ENCODE peak calls at places on chromosomes 3 and 15, in four cellular contexts. D, K, U and G are unnamed samples.

GRCh38 chr3:161224786-161225185 is 3.7 kb downstream of the NMD3 start:
- DNase-seq in D (no peak), K (no peak), U (no peak), G (no peak)

GRCh38 chr3:147411777-147412176 is 2.6 kb downstream of the ZIC1 start:
- DNase-seq in D (no peak), K (peak), U (no peak), G (peak)

GRCh38 chr3:9534429-9534828 is 19.2 kb downstream of the LHFPL4 start:
- DNase-seq in D (no peak), K (no peak), U (no peak), G (no peak)

GRCh38 chr3:171982829-171983228 is 56.5 kb upstream of the FNDC3B start:
- DNase-seq in D (peak), K (peak), U (no peak), G (no peak)

GRCh38 chr3:46700772-46701171 is 420 bp upstream of the TMIE start:
- DNase-seq in D (peak), K (no peak), U (no peak), G (no peak)

GRCh38 chr15:98658831-98659699 is 10.7 kb downstream of the IGF1R start:
- DNase-seq in D (peak), K (peak), U (peak), G (peak)

GRCh38 chr15:45126535-45127158 is 3.0 kb downstream of the DUOXA1 start:
- DNase-seq in D (no peak), K (peak), U (peak), G (peak)

GRCh38 chr3:124034016-124034808 is 42.3 kb upstream of the ROPN1 start:
- DNase-seq in D (peak), K (peak), U (no peak), G (peak)

GRCh38 chr15:39599871-39600270 is 19.0 kb downstream of the THBS1 start:
- DNase-seq in D (no peak), K (peak), U (no peak), G (no peak)

GRCh38 chr3:25576146-25576545 is 88.6 kb downstream of the TOP2B start:
- DNase-seq in D (no peak), K (no peak), U (no peak), G (no peak)

GRCh38 chr3:178382388-178383061 is 153.7 kb upstream of the KCNMB2 start:
- DNase-seq in D (no peak), K (peak), U (no peak), G (no peak)

GRCh38 chr15:39487180-39487735 is 93.6 kb upstream of the THBS1 start:
- DNase-seq in D (no peak), K (no peak), U (no peak), G (no peak)

GRCh38 chr15:62928242-62928995 is 114.1 kb upstream of the TPM1 start:
- DNase-seq in D (peak), K (peak), U (no peak), G (no peak)

GRCh38 chr3:53974314-53974713 is 82.7 kb upstream of the SELENOK start:
- DNase-seq in D (no peak), K (no peak), U (no peak), G (no peak)

GRCh38 chr3:192923731-192924130 is 6.1 kb upstream of the MB21D2 start:
- DNase-seq in D (peak), K (no peak), U (no peak), G (no peak)

GRCh38 chr3:13657660-13658435 is 108.9 kb downstream of the FBLN2 start:
- DNase-seq in D (peak), K (peak), U (peak), G (peak)

GRCh38 chr15:63238796-63239195 is 38.6 kb upstream of the APH1B start:
- DNase-seq in D (no peak), K (peak), U (no peak), G (no peak)

GRCh38 chr3:127291611-127292010 is 3.8 kb upstream of the PRR20G start:
- DNase-seq in D (no peak), K (no peak), U (no peak), G (no peak)

GRCh38 chr3:46661776-46662766 is 31.4 kb downstream of the ALS2CL start:
- DNase-seq in D (no peak), K (no peak), U (no peak), G (peak)

GRCh38 chr3:13504161-13504831 is 24.2 kb downstream of the HDAC11 start:
- DNase-seq in D (no peak), K (peak), U (no peak), G (no peak)

GRCh38 chr3:196016485-196016884 is 65.4 kb downstream of the TFRC start:
- DNase-seq in D (no peak), K (peak), U (no peak), G (no peak)

GRCh38 chr15:41791547-41791937 is 17.3 kb downstream of the MAPKBP1 start:
- DNase-seq in D (no peak), K (peak), U (no peak), G (no peak)

GRCh38 chr3:62665627-62666433 is 209.4 kb downstream of the CADPS start:
- DNase-seq in D (peak), K (peak), U (peak), G (peak)

GRCh38 chr15:74995779-74996765 is 709 bp downstream of the SCAMP5 start:
- DNase-seq in D (peak), K (peak), U (no peak), G (peak)

GRCh38 chr15:58348095-58348812 is 83.5 kb upstream of the LIPC start:
- DNase-seq in D (no peak), K (no peak), U (no peak), G (no peak)

GRCh38 chr3:71232895-71233294 is 350.6 kb downstream of the FOXP1 start:
- DNase-seq in D (no peak), K (no peak), U (no peak), G (no peak)

GRCh38 chr3:21024563-21024962 is 726.4 kb downstream of the ZNF385D start:
- DNase-seq in D (no peak), K (no peak), U (no peak), G (no peak)

GRCh38 chr3:21017115-21017852 is 733.7 kb downstream of the ZNF385D start:
- DNase-seq in D (no peak), K (peak), U (no peak), G (peak)

GRCh38 chr3:21020043-21020442 is 731.0 kb downstream of the ZNF385D start:
- DNase-seq in D (no peak), K (no peak), U (no peak), G (no peak)

GRCh38 chr3:21020681-21021080 is 730.3 kb downstream of the ZNF385D start:
- DNase-seq in D (no peak), K (no peak), U (no peak), G (no peak)
- TF ChIP-seq EZH2phosphoT487 in D (no peak), K (no peak), U (no peak), G (no peak)

DNA sequence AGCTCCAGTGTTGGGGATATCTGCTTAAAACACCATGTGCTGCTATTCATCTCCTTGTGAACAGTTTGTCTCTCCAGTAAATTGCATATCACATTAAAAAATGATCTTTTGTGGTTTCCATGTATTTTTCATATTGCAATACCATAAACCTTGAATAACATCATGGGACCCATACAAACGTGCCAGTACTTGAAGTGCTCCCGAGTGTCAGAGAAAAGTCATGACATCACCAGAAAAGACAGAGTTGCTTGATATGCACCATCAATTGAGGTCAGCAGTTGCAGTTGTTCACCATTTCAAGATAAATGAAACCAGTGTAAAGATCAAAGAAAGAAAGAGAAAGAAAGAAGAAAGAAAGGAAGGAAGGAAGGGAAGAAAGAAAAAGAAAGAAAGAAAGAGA is 278.6 kb downstream of the ZNF621 start:
- DNase-seq in D (no peak), K (no peak), U (no peak), G (no peak)
- TF ChIP-seq EZH2phosphoT487 in D (no peak), K (no peak), U (no peak), G (no peak)

GRCh38 chr15:69434236-69434635 is 18.4 kb upstream of the RPLP1 start:
- DNase-seq in D (no peak), K (no peak), U (no peak), G (no peak)
- TF ChIP-seq EZH2phosphoT487 in D (no peak), K (no peak), U (no peak), G (no peak)

GRCh38 chr3:60742606-60743145 is 508.6 kb downstream of the FHIT start:
- DNase-seq in D (peak), K (peak), U (no peak), G (peak)
- TF ChIP-seq EZH2phosphoT487 in D (no peak), K (no peak), U (no peak), G (no peak)